ENCODE peak calls at places on chromosomes 2 and 18, in four cellular contexts. X is spleen, F is epithelial cell of esophagus, E is skeletal muscle cell. Y is an unnamed sample.

GRCh38 chr2:233489666-233490065 is 76.9 kb downstream of the USP40 start:
- DNase-seq in X (no peak), F (peak), E (peak), Y (no peak)

GRCh38 chr2:240999001-240999791 is 778 bp downstream of the SNED1 start:
- DNase-seq in X (peak), F (no peak), E (no peak), Y (no peak)

GRCh38 chr2:162017233-162017632 is 56.8 kb downstream of the DPP4 start:
- DNase-seq in X (no peak), F (no peak), E (no peak), Y (no peak)

GRCh38 chr2:240789051-240789453 is 31.0 kb downstream of the KIF1A start:
- DNase-seq in X (peak), F (no peak), E (no peak), Y (no peak)

GRCh38 chr2:33347856-33348255 is 128.6 kb upstream of the RASGRP3 start:
- DNase-seq in X (no peak), F (no peak), E (no peak), Y (no peak)

GRCh38 chr2:242027676-242028450 is 158.3 kb downstream of the RTP5 start:
- DNase-seq in X (peak), F (no peak), E (no peak), Y (no peak)

GRCh38 chr2:205775091-205775876 is 93.0 kb downstream of the NRP2 start:
- DNase-seq in X (no peak), F (peak), E (peak), Y (peak)

GRCh38 chr2:195269220-195269619 is 387.8 kb upstream of the SLC39A10 start:
- DNase-seq in X (no peak), F (no peak), E (no peak), Y (no peak)

GRCh38 chr2:240573071-240573515 is 4.8 kb downstream of the RNPEPL1 start:
- DNase-seq in X (peak), F (no peak), E (no peak), Y (no peak)

GRCh38 chr18:48529796-48530195 is 9.0 kb upstream of the CTIF start:
- DNase-seq in X (no peak), F (peak), E (peak), Y (no peak)

GRCh38 chr18:63236990-63237389 is 82.6 kb downstream of the BCL2 start:
- DNase-seq in X (peak), F (no peak), E (no peak), Y (no peak)

GRCh38 chr2:128324897-128325410 is 6.3 kb upstream of the HS6ST1 start:
- DNase-seq in X (no peak), F (no peak), E (no peak), Y (no peak)

GRCh38 chr2:105734762-105735538 is 9.8 kb upstream of the NCK2 start:
- DNase-seq in X (no peak), F (peak), E (peak), Y (no peak)

GRCh38 chr18:63752661-63753060 is 22.6 kb upstream of the SERPINB7 start:
- DNase-seq in X (no peak), F (no peak), E (no peak), Y (no peak)

GRCh38 chr2:196170202-196170680 is 1.1 kb downstream of the STK17B start:
- DNase-seq in X (no peak), F (peak), E (no peak), Y (peak)

GRCh38 chr2:48356701-48357322 is 173.1 kb upstream of the STON1 start:
- DNase-seq in X (no peak), F (no peak), E (no peak), Y (peak)

GRCh38 chr2:43441195-43441594 is 154.6 kb downstream of the THADA start:
- DNase-seq in X (no peak), F (no peak), E (no peak), Y (no peak)

GRCh38 chr2:111252436-111252835 is 131.7 kb downstream of the BCL2L11 start:
- DNase-seq in X (no peak), F (peak), E (no peak), Y (no peak)

GRCh38 chr18:67408240-67408639 is 108.3 kb downstream of the DSEL start:
- DNase-seq in X (no peak), F (no peak), E (no peak), Y (no peak)

GRCh38 chr2:162065767-162066166 is 8.2 kb downstream of the DPP4 start:
- DNase-seq in X (no peak), F (no peak), E (no peak), Y (no peak)

GRCh38 chr2:127149384-127149783 is 42.4 kb upstream of the BIN1 start:
- DNase-seq in X (no peak), F (peak), E (peak), Y (no peak)

GRCh38 chr2:144377929-144378328 is 142.0 kb downstream of the ZEB2 start:
- DNase-seq in X (no peak), F (peak), E (peak), Y (no peak)

GRCh38 chr2:173184031-173185004 is 108.7 kb downstream of the MAP3K20 start:
- DNase-seq in X (no peak), F (peak), E (peak), Y (no peak)

GRCh38 chr18:56711706-56712445 is 60.7 kb downstream of the WDR7 start:
- DNase-seq in X (no peak), F (no peak), E (peak), Y (peak)

GRCh38 chr2:197246405-197246804 is 64.2 kb downstream of the ANKRD44 start:
- DNase-seq in X (no peak), F (no peak), E (no peak), Y (no peak)

GRCh38 chr18:34592961-34593382 is 117.1 kb upstream of the DTNA start:
- DNase-seq in X (no peak), F (peak), E (peak), Y (peak)

GRCh38 chr2:230658877-230659652 is 53.6 kb upstream of the CAB39 start:
- DNase-seq in X (no peak), F (no peak), E (no peak), Y (no peak)